ENCODE peak calls at places on chromosomes 11 and 22, in six cellular contexts. E is cardiac muscle cell, I is PC-3, U is heart right ventricle, X is AG04449, M is uterus. G is an unnamed sample.

GRCh38 chr11:61472282-61472681 is 36.3 kb upstream of the LRRC10B start:
- DNase-seq in I (no peak), U (peak; percentile 63), E (no peak), X (no peak), M (peak; percentile 60), G (peak; percentile 77)

GRCh38 chr11:66144000-66144678 is 74.1 kb downstream of the PACS1 start:
- DNase-seq in E (no peak), X (no peak), M (no peak), I (no peak), U (no peak), G (no peak)

GRCh38 chr11:128482512-128483191 is 104.7 kb downstream of the ETS1 start:
- DNase-seq in E (no peak), X (no peak), U (no peak), I (no peak), M (no peak), G (peak; percentile 79)

GRCh38 chr11:84163115-84163514 is 876.9 kb upstream of the CCDC90B start:
- DNase-seq in M (no peak), E (no peak), X (no peak), U (no peak), I (no peak), G (no peak)

GRCh38 chr11:133153031-133153430 is 379.3 kb downstream of the OPCML start:
- DNase-seq in I (no peak), U (no peak), X (no peak), M (no peak), E (no peak), G (peak; percentile 6)

GRCh38 chr11:120599816-120600420 is 88.4 kb downstream of the GRIK4 start:
- DNase-seq in X (no peak), I (no peak), U (no peak), E (no peak), M (no peak), G (no peak)

GRCh38 chr22:20833225-20833665 is 25.4 kb downstream of the PI4KA start:
- DNase-seq in U (no peak), M (no peak), X (no peak), I (no peak), E (no peak), G (no peak)

GRCh38 chr22:20750461-20751184 is 23.3 kb upstream of the SERPIND1 start:
- DNase-seq in M (peak; percentile 61), U (peak; percentile 66), I (peak; percentile 76), X (peak; percentile 56), E (peak; percentile 22), G (peak; percentile 66)

GRCh38 chr22:37197451-37198289 is 9.6 kb upstream of the C1QTNF6 start:
- DNase-seq in U (no peak), I (peak; percentile 92), X (no peak), M (peak; percentile 86), E (no peak), G (peak; percentile 41)

GRCh38 chr11:34749666-34750659 is 129.1 kb downstream of the EHF start:
- DNase-seq in U (no peak), I (peak; percentile 91), E (no peak), X (peak; percentile 31), M (no peak), G (peak; percentile 92)

GRCh38 chr22:38981659-38982007 is 514 bp upstream of the APOBEC3B start:
- DNase-seq in X (no peak), I (no peak), U (no peak), E (no peak), M (no peak), G (no peak)
- H3K4me3 ChIP-seq in X (no peak overlapping the region), I (peak overlapping the region; percentile 58), U (peak overlapping the region; percentile 57), E (no peak overlapping the region), M (no peak overlapping the region), G (no peak overlapping the region)

GRCh38 chr11:94769897-94770296 is 1.7 kb downstream of the AMOTL1 start:
- DNase-seq in I (peak; percentile 42), X (no peak), U (no peak), M (no peak), E (no peak), G (peak; percentile 44)
- H3K4me3 ChIP-seq in I (peak overlapping the region; percentile 94), X (peak overlapping the region; percentile 85), U (peak overlapping the region; percentile 95), M (peak overlapping the region; percentile 87), E (peak overlapping the region; percentile 65), G (peak overlapping the region; percentile 90)

DNA sequence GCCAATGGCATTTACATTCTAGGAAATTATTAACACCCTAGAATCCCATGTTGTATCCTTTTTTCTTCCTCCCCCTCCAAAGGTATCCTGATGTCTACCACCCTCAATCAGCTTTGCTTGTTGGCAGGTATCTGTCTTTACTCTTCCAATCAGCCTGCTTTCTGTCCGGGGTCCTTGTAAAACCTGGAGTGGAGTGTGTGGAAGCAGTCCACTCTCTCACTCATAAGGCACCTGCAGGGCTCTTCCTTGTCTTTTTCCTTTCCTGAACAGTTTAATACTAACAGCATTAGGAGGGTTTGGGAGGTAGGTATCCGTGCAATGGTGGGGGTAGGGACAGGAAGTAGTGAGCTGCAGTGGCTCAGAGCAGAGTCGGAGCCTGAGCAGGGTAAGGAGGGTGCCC is 193.4 kb downstream of the BARX2 start:
- DNase-seq in X (no peak), M (no peak), I (no peak), E (no peak), U (no peak), G (no peak)
- H3K4me3 ChIP-seq in X (no peak overlapping the region), M (no peak overlapping the region), I (no peak overlapping the region), E (no peak overlapping the region), U (no peak overlapping the region), G (no peak overlapping the region)

DNA sequence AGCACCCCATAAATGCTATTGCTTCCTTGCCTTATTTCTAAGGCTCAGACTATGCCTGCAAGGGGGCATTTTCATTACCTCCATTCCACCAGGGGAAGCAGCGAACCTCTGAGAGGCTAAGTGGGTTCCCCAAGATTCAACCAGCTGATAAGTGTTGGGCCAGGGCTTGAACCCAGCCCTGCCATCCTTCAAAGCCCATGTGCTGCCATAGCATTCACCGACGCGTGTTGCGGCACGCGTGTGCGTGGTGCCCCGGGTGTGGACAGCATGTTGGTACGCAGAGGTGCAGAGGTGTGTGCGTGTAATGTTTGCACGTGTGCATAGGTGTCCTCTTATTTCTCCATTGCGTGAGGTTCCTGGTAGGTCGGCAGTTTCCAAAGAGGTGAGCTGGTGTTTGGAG is 66.0 kb upstream of the PPARA start:
- DNase-seq in X (no peak), M (no peak), U (no peak), I (no peak), E (no peak), G (no peak)
- H3K4me3 ChIP-seq in X (no peak overlapping the region), M (peak overlapping the region; percentile 19), U (peak overlapping the region; percentile 93), I (peak overlapping the region; percentile 94), E (no peak overlapping the region), G (peak overlapping the region; percentile 78)

DNA sequence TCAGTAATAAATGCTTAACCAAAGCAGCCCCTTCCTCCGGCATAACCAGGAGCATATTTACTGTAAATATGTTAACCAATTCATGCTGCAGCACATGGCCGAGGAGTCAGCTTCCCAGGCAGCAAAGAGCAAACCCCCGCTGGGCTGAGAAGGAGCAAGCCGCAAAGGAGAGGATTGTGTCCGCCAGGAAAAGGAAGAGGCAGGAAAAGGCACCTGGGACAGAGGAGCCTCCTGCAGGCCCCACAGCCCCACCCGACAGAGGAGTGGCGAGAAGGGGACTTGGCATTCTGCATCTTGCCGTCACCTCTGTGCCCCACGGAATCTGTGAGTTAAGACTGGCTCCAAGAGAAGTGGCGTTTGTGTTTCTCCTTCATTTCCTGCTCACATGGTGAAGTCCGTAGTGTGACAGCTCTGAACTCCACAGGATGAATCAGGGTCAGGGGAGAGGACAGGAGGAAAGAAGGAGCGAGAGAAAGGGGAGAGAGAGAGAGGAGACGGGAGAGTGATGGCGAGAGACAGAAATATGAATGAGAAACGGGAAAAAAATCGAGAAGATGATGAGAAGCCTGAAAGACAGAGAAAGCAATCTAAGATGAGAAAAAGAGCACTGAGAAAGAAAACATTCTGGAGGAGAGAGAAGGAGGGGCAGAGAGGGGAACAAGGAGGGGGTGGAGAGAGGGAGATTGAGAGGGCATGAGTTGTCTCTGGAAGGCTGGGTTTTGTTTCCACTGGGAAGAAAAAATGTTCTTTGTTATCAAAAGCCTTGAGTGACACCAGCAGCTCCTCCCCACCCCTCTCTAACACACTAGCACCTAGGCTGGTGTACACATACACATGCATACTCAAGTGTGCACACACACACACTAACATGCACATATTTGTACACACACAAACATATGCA is 489.6 kb downstream of the MN1 start:
- DNase-seq in M (no peak), U (no peak), I (no peak), X (no peak), E (no peak), G (no peak)
- H3K4me3 ChIP-seq in M (no peak overlapping the region), U (no peak overlapping the region), I (no peak overlapping the region), X (peak overlapping the region; percentile 29), E (no peak overlapping the region), G (no peak overlapping the region)

GRCh38 chr11:10451399-10452116 is 3.5 kb upstream of the AMPD3 start:
- DNase-seq in E (peak; percentile 72), I (no peak), M (no peak), U (no peak), X (no peak), G (no peak)
- H3K4me3 ChIP-seq in E (no peak overlapping the region), I (peak overlapping the region; percentile 69), M (no peak overlapping the region), U (peak overlapping the region; percentile 56), X (peak overlapping the region; percentile 45), G (no peak overlapping the region)

DNA sequence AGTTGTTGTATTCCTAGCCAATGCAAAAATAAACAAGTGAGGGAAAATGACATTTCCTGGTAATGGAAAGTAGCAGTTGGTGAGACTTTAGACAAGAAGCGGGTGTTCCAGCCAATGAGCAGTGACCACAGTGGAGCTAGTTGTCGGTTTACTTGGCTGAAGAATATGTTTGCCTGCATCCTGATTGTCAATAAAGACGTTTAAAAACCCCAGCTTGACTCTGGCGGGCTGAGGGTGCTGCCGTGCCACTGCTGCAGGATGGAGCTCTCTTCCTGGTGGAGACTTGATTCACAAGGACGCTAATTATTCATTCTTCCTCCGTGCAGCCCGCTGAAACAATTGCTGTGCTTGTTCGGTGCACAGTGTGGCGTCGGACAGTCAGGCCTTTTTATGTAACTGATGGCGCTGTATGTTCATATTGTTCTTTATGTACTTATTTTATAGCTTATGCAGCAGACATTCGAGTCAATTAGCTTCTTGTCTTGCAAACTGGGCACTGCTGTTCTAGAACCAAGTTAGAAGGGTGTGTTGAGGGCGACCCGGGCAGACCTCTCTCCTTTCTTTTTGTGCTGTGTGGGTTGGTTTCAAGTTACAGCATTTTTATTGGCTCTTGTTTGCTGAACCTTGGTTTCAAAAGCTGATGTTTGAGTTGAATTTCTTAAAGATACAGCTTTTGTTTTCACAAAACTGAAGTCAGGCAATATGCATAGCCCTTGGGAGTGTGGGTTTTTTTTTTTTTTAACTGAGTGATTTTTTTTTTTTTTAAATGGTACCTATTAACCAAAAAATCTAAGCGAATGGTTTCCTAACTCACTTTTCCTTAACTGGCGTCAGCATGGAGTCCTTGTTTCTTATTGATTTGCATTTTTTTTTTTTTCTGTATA is 153.9 kb downstream of the TEAD1 start:
- DNase-seq in X (no peak), E (peak; percentile 71), I (peak; percentile 69), U (peak; percentile 31), M (no peak), G (peak; percentile 52)
- H3K4me3 ChIP-seq in X (peak overlapping the region; percentile 59), E (peak overlapping the region; percentile 24), I (peak overlapping the region; percentile 74), U (peak overlapping the region; percentile 53), M (peak overlapping the region; percentile 12), G (peak overlapping the region; percentile 47)

GRCh38 chr11:58577441-58578135 is 1.3 kb upstream of the ZFP91 start:
- DNase-seq in I (peak; percentile 82), E (peak; percentile 58), U (peak; percentile 42), M (no peak), X (peak; percentile 65), G (peak; percentile 69)

GRCh38 chr11:58575377-58576020 is at the start of gene LPXN:
- DNase-seq in M (no peak), U (no peak), E (no peak), X (no peak), I (peak; percentile 90), G (peak; percentile 74)

GRCh38 chr11:58574851-58575250 is 805 bp downstream of the LPXN start:
- DNase-seq in X (no peak), E (no peak), U (no peak), I (peak; percentile 64), M (no peak), G (peak; percentile 11)

GRCh38 chr11:58576792-58577440 is 1.3 kb upstream of the LPXN start:
- DNase-seq in X (no peak), M (no peak), U (no peak), I (peak; percentile 44), E (no peak), G (peak; percentile 6)

GRCh38 chr11:58573451-58574104 is 2.1 kb downstream of the LPXN start:
- DNase-seq in U (peak; percentile 12), I (peak; percentile 96), E (peak; percentile 73), X (no peak), M (peak; percentile 69), G (peak; percentile 80)
- H3K4me3 ChIP-seq in U (no peak overlapping the region), I (peak overlapping the region; percentile 57), E (no peak overlapping the region), X (no peak overlapping the region), M (no peak overlapping the region), G (peak overlapping the region; percentile 20)